ENCODE peak calls at places on chromosomes 2 and 18, in seven cellular contexts. H is activated naive CD8-positive, alpha-beta T cell treated with anti-CD3 and anti-CD28 coated beads, Interleukin-2, amount 10 ng/mL, durations not matched to agents 7 days and 5 days; R is MV-4-11; T is GM23338; X is HFFc6; K is posterior vena cava; F is lower leg skin. U is an unnamed sample.

GRCh38 chr2:173264603-173265366 is 89.9 kb upstream of the CDCA7 start:
- DNase-seq in F (no peak), T (peak; percentile 67), H (no peak), R (peak; percentile 98), K (no peak), X (no peak), U (peak; percentile 42)

GRCh38 chr2:177161741-177162440 is 50.7 kb upstream of the HNRNPA3 start:
- DNase-seq in R (peak; percentile 10), K (no peak), F (no peak), X (peak; percentile 51), H (no peak), T (peak; percentile 59), U (no peak)

GRCh38 chr2:58992062-58992736 is 751.1 kb upstream of the FANCL start:
- DNase-seq in X (no peak), F (no peak), R (no peak), K (no peak), T (no peak), H (no peak), U (no peak)

GRCh38 chr2:237700583-237701032 is 73.2 kb downstream of the LRRFIP1 start:
- DNase-seq in K (peak; percentile 88), T (peak; percentile 22), H (peak; percentile 55), X (peak; percentile 42), R (peak; percentile 66), F (peak; percentile 87), U (peak; percentile 94)

GRCh38 chr2:13652531-13653313 is 936.0 kb downstream of the TRIB2 start:
- DNase-seq in X (no peak), R (peak; percentile 10), F (no peak), H (no peak), K (no peak), T (no peak), U (no peak)

GRCh38 chr2:39311469-39311868 is 67.7 kb upstream of the CDKL4 start:
- DNase-seq in F (no peak), K (no peak), H (no peak), X (no peak), T (no peak), R (no peak), U (no peak)

GRCh38 chr18:12882416-12882815 is 1.6 kb downstream of the PTPN2 start:
- DNase-seq in X (no peak), H (no peak), K (no peak), T (no peak), R (no peak), F (no peak), U (no peak)

GRCh38 chr2:224126001-224126400 is 86.9 kb upstream of the SERPINE2 start:
- DNase-seq in K (no peak), F (no peak), T (peak; percentile 31), X (no peak), R (no peak), H (no peak), U (no peak)

GRCh38 chr18:2313332-2313731 is 258.0 kb downstream of the METTL4 start:
- DNase-seq in K (no peak), T (no peak), R (no peak), H (no peak), F (no peak), X (no peak), U (no peak)

GRCh38 chr2:151306621-151307020 is 17.2 kb upstream of the NMI start:
- DNase-seq in K (no peak), H (no peak), X (peak; percentile 58), R (no peak), F (no peak), T (no peak), U (no peak)

GRCh38 chr2:46781468-46782189 is 134.0 kb downstream of the MCFD2 start:
- DNase-seq in F (no peak), H (no peak), T (no peak), K (no peak), R (no peak), X (no peak), U (peak; percentile 56)

GRCh38 chr2:195813401-195813800 is 156.4 kb downstream of the SLC39A10 start:
- DNase-seq in K (no peak), X (no peak), F (no peak), R (no peak), T (no peak), H (no peak), U (no peak)

GRCh38 chr2:44767691-44768090 is 173.8 kb upstream of the SIX3 start:
- DNase-seq in F (no peak), R (no peak), X (no peak), H (no peak), T (peak; percentile 30), K (no peak), U (no peak)

GRCh38 chr2:21772624-21773023 is 648.9 kb downstream of the TDRD15 start:
- DNase-seq in T (no peak), R (no peak), F (no peak), K (no peak), H (no peak), X (peak; percentile 3), U (no peak)

GRCh38 chr2:230830428-230830827 is 34.3 kb upstream of the ITM2C start:
- DNase-seq in R (no peak), F (no peak), H (no peak), X (peak; percentile 13), K (no peak), T (no peak), U (no peak)

GRCh38 chr2:28300921-28301341 is 91.7 kb upstream of the FOSL2 start:
- DNase-seq in H (no peak), T (no peak), F (no peak), X (peak; percentile 60), K (no peak), R (no peak), U (no peak)

GRCh38 chr18:75958683-75959082 is 531.2 kb upstream of the SMIM21 start:
- DNase-seq in F (no peak), H (no peak), X (no peak), T (peak; percentile 40), K (no peak), R (no peak), U (no peak)

GRCh38 chr2:219060821-219061791 is at the start of gene IHH:
- DNase-seq in X (no peak), F (no peak), K (peak; percentile 70), H (peak; percentile 53), R (no peak), T (peak; percentile 74), U (no peak)

GRCh38 chr2:204550738-204551137 is 5.5 kb downstream of the PARD3B start:
- DNase-seq in R (no peak), T (peak; percentile 35), H (no peak), K (no peak), X (peak; percentile 93), F (no peak), U (no peak)

GRCh38 chr2:189178007-189178406 is 1.6 kb downstream of the COL5A2 start:
- DNase-seq in F (no peak), T (no peak), R (no peak), K (no peak), X (no peak), H (no peak), U (no peak)

GRCh38 chr18:26429535-26429934 is 118.8 kb downstream of the KCTD1 start:
- DNase-seq in T (peak; percentile 37), R (no peak), F (no peak), X (peak; percentile 83), K (no peak), H (no peak), U (no peak)

GRCh38 chr18:48749768-48750167 is 201.0 kb downstream of the SMAD7 start:
- DNase-seq in F (peak; percentile 94), K (peak; percentile 94), R (no peak), X (no peak), T (no peak), H (no peak), U (peak; percentile 70)

GRCh38 chr2:235416816-235417499 is 76.9 kb upstream of the AGAP1 start:
- DNase-seq in X (peak; percentile 37), K (no peak), H (no peak), T (no peak), F (no peak), R (no peak), U (no peak)

GRCh38 chr2:10303634-10304378 is 1.1 kb downstream of the HPCAL1 start:
- DNase-seq in F (peak; percentile 89), K (peak; percentile 88), R (peak; percentile 31), X (peak; percentile 33), H (peak; percentile 68), T (peak; percentile 65), U (no peak)

GRCh38 chr2:219285894-219286425 is 6.8 kb downstream of the DNAJB2 start:
- DNase-seq in K (peak; percentile 69), T (peak; percentile 94), F (no peak), R (no peak), X (no peak), H (no peak), U (no peak)

GRCh38 chr2:144524190-144524957 is 4.5 kb upstream of the ZEB2 start:
- DNase-seq in F (peak; percentile 93), R (no peak), T (peak; percentile 85), K (peak; percentile 91), X (no peak), H (peak; percentile 56), U (peak; percentile 86)

GRCh38 chr2:10935953-10936942 is 24.5 kb downstream of the KCNF1 start:
- DNase-seq in T (peak; percentile 62), H (no peak), K (peak; percentile 32), R (no peak), X (peak; percentile 99), F (no peak), U (no peak)

GRCh38 chr18:8406486-8407250 is 202.6 kb upstream of the RAB12 start:
- DNase-seq in K (no peak), F (peak; percentile 45), R (no peak), H (no peak), T (no peak), X (no peak), U (no peak)

GRCh38 chr2:177164584-177165052 is 48.0 kb upstream of the HNRNPA3 start:
- DNase-seq in T (peak; percentile 88), X (peak; percentile 62), F (peak; percentile 95), H (peak; percentile 77), K (peak; percentile 90), R (peak; percentile 55), U (peak; percentile 89)